ENCODE peak calls at places on chromosomes 5 and 9, in nine cellular contexts. P is transverse colon, J is tibial nerve, T is spleen, V is HepG2, F is heart left ventricle, M is uterus, Z is right lobe of liver, I is sigmoid colon. H is an unnamed sample.

GRCh38 chr9:126017758-126018157 is 270.6 kb downstream of the PBX3 start:
- DNase-seq in T (no peak), J (no peak), M (no peak), I (no peak), F (no peak), P (no peak), Z (no peak), V (no peak), H (no peak)

GRCh38 chr5:128559300-128560297 is 21.6 kb upstream of the FBN2 start:
- DNase-seq in J (no peak), M (no peak), F (no peak), P (no peak), T (no peak), Z (no peak), V (no peak), I (no peak), H (no peak)

GRCh38 chr5:96577909-96578308 is 84.3 kb upstream of the CAST start:
- DNase-seq in T (no peak), P (no peak), Z (no peak), F (no peak), M (no peak), J (no peak), I (no peak), V (no peak), H (no peak)

GRCh38 chr9:15975101-15975778 is 422.4 kb downstream of the CCDC171 start:
- DNase-seq in P (no peak), T (no peak), M (no peak), J (no peak), I (no peak), Z (no peak), F (no peak), V (no peak), H (no peak)

GRCh38 chr9:82513976-82514735 is 525.6 kb downstream of the SPATA31D1 start:
- DNase-seq in P (no peak), V (no peak), F (no peak), T (no peak), M (peak; percentile 37), Z (no peak), I (no peak), J (no peak), H (no peak)

GRCh38 chr9:115262477-115262876 is 144.5 kb upstream of the TNC start:
- DNase-seq in M (peak; percentile 79), V (peak; percentile 3), I (peak; percentile 95), T (no peak), J (no peak), Z (peak; percentile 47), P (peak; percentile 87), F (peak; percentile 91), H (peak; percentile 57)

GRCh38 chr5:107674655-107675054 is 3.9 kb upstream of the EFNA5 start:
- DNase-seq in F (no peak), P (no peak), J (no peak), M (no peak), Z (no peak), V (no peak), T (no peak), I (no peak), H (no peak)

GRCh38 chr9:79663299-79663698 is 91.5 kb downstream of the TLE4 start:
- DNase-seq in F (no peak), Z (no peak), V (no peak), T (no peak), I (no peak), P (no peak), J (no peak), M (no peak), H (no peak)

GRCh38 chr5:4924581-4924980 is 215.5 kb upstream of the ADAMTS16 start:
- DNase-seq in M (no peak), T (no peak), Z (no peak), J (no peak), I (no peak), F (no peak), P (no peak), V (no peak), H (no peak)

GRCh38 chr9:97990259-97990658 is 7.1 kb downstream of the ANP32B start:
- DNase-seq in P (no peak), I (no peak), Z (no peak), F (no peak), J (no peak), M (no peak), V (no peak), T (no peak), H (no peak)

DNA sequence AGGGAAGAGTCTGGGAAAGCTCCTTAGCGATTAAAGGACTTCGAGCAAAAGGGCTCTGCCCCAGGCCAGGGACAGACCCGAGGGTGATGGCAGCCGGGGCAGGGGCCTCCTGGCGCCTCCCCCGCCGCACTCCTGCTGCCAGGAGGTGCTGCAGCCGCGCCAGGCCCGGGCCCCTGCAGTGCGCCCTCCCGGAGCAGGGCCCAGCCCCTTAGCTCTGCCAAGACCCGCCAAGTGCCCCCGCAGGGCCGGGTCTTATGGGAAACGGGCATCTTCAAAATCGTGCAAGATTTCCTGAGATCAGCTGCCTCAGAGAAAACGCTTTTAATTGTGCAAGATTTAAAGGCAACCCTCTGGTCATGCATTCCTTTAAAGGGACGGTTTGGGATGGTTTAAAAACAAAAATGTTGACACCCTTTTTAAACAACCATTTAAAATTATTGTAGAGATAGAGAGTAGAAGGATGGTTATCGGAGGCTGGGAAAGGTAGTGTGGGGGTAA is 52.4 kb downstream of the CDC14B start:
- DNase-seq in I (no peak), V (no peak), T (peak; percentile 87), F (no peak), M (no peak), J (no peak), P (no peak), Z (no peak), H (no peak)
- TF ChIP-seq POLR2A in I (no peak), V (no peak), T (no peak), F (no peak), M (no peak), J (no peak), P (no peak), Z (no peak), H (no peak)

GRCh38 chr9:135952664-135953206 is 8.4 kb downstream of the UBAC1 start:
- DNase-seq in I (no peak), M (no peak), J (no peak), V (no peak), T (no peak), P (no peak), Z (no peak), F (no peak), H (no peak)

GRCh38 chr9:135957431-135957830 is 3.7 kb downstream of the UBAC1 start:
- DNase-seq in V (no peak), M (no peak), T (no peak), P (no peak), J (no peak), Z (no peak), I (no peak), F (no peak), H (no peak)

GRCh38 chr9:135956798-135957166 is 4.4 kb downstream of the UBAC1 start:
- DNase-seq in T (no peak), V (no peak), Z (no peak), P (no peak), I (no peak), M (no peak), J (no peak), F (no peak), H (no peak)

GRCh38 chr9:135958485-135958884 is 2.7 kb downstream of the UBAC1 start:
- DNase-seq in Z (no peak), V (no peak), J (no peak), I (no peak), M (no peak), T (no peak), P (no peak), F (no peak), H (no peak)

DNA sequence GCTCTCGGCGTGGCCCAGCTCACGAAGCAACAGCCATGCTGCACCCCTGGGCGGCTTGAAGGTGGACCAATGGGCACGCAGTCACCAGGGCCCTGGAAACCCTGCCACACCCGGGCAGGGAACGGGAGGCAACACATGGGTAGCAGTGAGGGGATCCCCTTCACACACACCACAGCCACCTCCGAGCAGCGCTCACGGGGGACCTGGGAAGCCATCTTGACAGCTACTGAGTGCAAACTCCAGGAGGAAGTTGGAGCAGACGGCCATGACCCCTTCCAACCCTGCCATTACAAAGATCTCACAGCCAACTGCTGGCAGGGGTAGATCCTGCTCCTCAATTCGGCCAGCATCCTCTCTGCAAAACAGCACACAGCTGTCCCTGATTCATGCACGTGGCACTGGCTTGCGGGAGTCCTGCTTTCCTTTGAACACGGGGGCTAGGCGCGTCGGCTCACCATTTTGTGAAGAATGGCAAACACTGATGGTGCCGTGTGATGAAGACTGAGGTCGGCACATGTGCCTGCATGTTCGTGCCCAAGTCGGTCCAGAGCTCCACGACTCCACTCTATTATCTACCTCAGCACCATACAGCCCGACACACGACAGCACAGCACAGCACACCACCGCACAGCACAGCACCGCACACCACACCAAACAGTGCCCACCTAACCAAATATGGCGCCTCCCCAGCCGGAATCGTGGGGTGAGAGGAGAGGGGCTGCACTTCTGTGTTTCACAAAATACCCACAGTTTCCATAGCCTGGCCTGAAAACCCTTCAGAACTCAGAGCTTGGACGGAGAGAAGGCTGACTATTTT is 5.0 kb downstream of the UBAC1 start:
- DNase-seq in J (no peak), M (no peak), T (no peak), F (no peak), P (no peak), V (no peak), Z (no peak), I (no peak), H (no peak)
- H3K4me3 ChIP-seq in J (no peak overlapping the region), M (no peak overlapping the region), T (no peak overlapping the region), F (no peak overlapping the region), P (no peak overlapping the region), V (no peak overlapping the region), Z (no peak overlapping the region), I (no peak overlapping the region), H (no peak overlapping the region)

GRCh38 chr9:71361357-71361756 is 239.9 kb upstream of the TRPM3 start:
- DNase-seq in J (no peak), T (no peak), M (no peak), P (no peak), F (no peak), Z (no peak), V (no peak), I (no peak), H (no peak)
- H3K4me1 ChIP-seq in J (no peaks in the 10 kb centered on the region), T (no peaks in the 10 kb centered on the region), M (no peaks in the 10 kb centered on the region), P (no peaks in the 10 kb centered on the region), F (no peaks in the 10 kb centered on the region), Z (no peaks in the 10 kb centered on the region), V (no peaks in the 10 kb centered on the region), I (no peaks in the 10 kb centered on the region), H (no peaks in the 10 kb centered on the region)

GRCh38 chr5:176368726-176369125 is 3.4 kb downstream of the ARL10 start:
- DNase-seq in P (no peak), F (no peak), T (no peak), I (no peak), V (no peak), M (no peak), Z (no peak), J (no peak), H (no peak)

GRCh38 chr5:176364765-176365662 is at the start of gene ARL10:
- DNase-seq in P (peak; percentile 41), Z (peak; percentile 52), V (no peak), F (peak; percentile 55), J (no peak), I (no peak), T (peak; percentile 89), M (no peak), H (peak; percentile 5)

GRCh38 chr5:176369934-176370711 is 4.8 kb downstream of the ARL10 start:
- DNase-seq in P (no peak), I (no peak), V (no peak), F (no peak), Z (no peak), J (no peak), T (no peak), M (no peak), H (no peak)

GRCh38 chr5:176365663-176366574 is 632 bp downstream of the ARL10 start:
- DNase-seq in M (no peak), Z (no peak), T (peak; percentile 81), F (peak; percentile 60), J (no peak), I (peak; percentile 74), V (no peak), P (peak; percentile 32), H (peak; percentile 19)

GRCh38 chr5:176366575-176366894 is 1.2 kb downstream of the ARL10 start:
- DNase-seq in J (no peak), P (no peak), Z (no peak), I (no peak), F (no peak), T (no peak), M (no peak), V (no peak), H (no peak)
- TF ChIP-seq POLR2A in J (no peak), P (no peak), Z (no peak), I (no peak), F (no peak), T (no peak), M (no peak), V (no peak), H (no peak)

H was measured in thyroid gland.